ENCODE peak calls at places on chromosome 16, in seven cellular contexts. Y is ovary; C is OCI-LY7; U is psoas muscle; Q is naive thymus-derived CD4-positive, alpha-beta T cell; M is adrenal gland; L is effector memory CD4-positive, alpha-beta T cell. G is an unnamed sample. For H3K36me3, the result is how much of the 10 kb centered on the place peaks cover.

GRCh38 chr16:29687755-29688154 is 8.8 kb downstream of the QPRT start:
- DNase-seq in Q (no peak), U (no peak), C (no peak), L (no peak), M (peak), Y (no peak), G (no peak)

GRCh38 chr16:84930298-84931106 is 80.8 kb downstream of the ZDHHC7 start:
- DNase-seq in L (no peak), U (no peak), Q (no peak), Y (no peak), C (no peak), M (no peak), G (no peak)

GRCh38 chr16:85844786-85845185 is 45.3 kb downstream of the COX4I1 start:
- DNase-seq in C (no peak), Q (no peak), Y (no peak), M (no peak), L (no peak), U (no peak), G (no peak)

GRCh38 chr16:2278956-2279800 is 11.3 kb upstream of the RNPS1 start:
- DNase-seq in Q (no peak), Y (no peak), M (no peak), C (no peak), L (no peak), U (no peak), G (no peak)

GRCh38 chr16:84048871-84049270 is 6.3 kb upstream of the SLC38A8 start:
- DNase-seq in C (no peak), L (no peak), M (no peak), U (no peak), Y (no peak), Q (no peak), G (no peak)

GRCh38 chr16:678858-679807 is 1.1 kb upstream of the STUB1 start:
- DNase-seq in U (peak), L (peak), Y (peak), M (peak), Q (no peak), C (peak), G (peak)

GRCh38 chr16:67278773-67279295 is 498 bp upstream of the PLEKHG4 start:
- DNase-seq in C (no peak), Q (peak), M (no peak), Y (no peak), U (peak), L (peak), G (no peak)

GRCh38 chr16:72635104-72635503 is 412.8 kb downstream of the ZFHX3 start:
- DNase-seq in U (no peak), Q (no peak), M (no peak), C (no peak), Y (no peak), L (no peak), G (no peak)

GRCh38 chr16:51968756-51969155 is 578.2 kb downstream of the TOX3 start:
- DNase-seq in L (no peak), U (no peak), Y (no peak), M (no peak), Q (no peak), C (no peak), G (peak)

GRCh38 chr16:54080524-54081008 is 206.0 kb downstream of the IRX3 start:
- DNase-seq in M (no peak), C (no peak), Q (no peak), L (no peak), Y (no peak), U (no peak), G (no peak)

GRCh38 chr16:69181-69580 is 3.2 kb downstream of the RHBDF1 start:
- DNase-seq in L (no peak), Y (no peak), Q (no peak), U (no peak), M (no peak), C (no peak), G (no peak)

GRCh38 chr16:88345031-88345942 is 37.5 kb upstream of the ZNF469 start:
- DNase-seq in M (no peak), U (no peak), C (no peak), L (no peak), Q (no peak), Y (no peak), G (no peak)

GRCh38 chr16:19090916-19091315 is 22.8 kb upstream of the ITPRIPL2 start:
- DNase-seq in Y (no peak), C (no peak), U (no peak), Q (no peak), M (no peak), L (no peak), G (no peak)

GRCh38 chr16:85082553-85083050 is 29.7 kb downstream of the CIBAR2 start:
- DNase-seq in Y (no peak), L (no peak), M (no peak), C (no peak), Q (no peak), U (no peak), G (no peak)

GRCh38 chr16:53323924-53324323 is 110.3 kb upstream of the RBL2 start:
- DNase-seq in C (no peak), U (no peak), L (no peak), M (no peak), Y (no peak), Q (no peak), G (no peak)

GRCh38 chr16:87854053-87854906 is 15.0 kb downstream of the SLC7A5 start:
- DNase-seq in C (no peak), M (no peak), L (peak), Q (no peak), Y (no peak), U (no peak), G (no peak)

GRCh38 chr16:23537390-23537789 is 19.8 kb downstream of the EARS2 start:
- DNase-seq in Q (no peak), C (no peak), Y (no peak), U (no peak), L (no peak), M (no peak), G (no peak)

GRCh38 chr16:10419701-10420100 is 33.8 kb downstream of the ATF7IP2 start:
- DNase-seq in Q (no peak), M (no peak), L (no peak), C (no peak), U (no peak), Y (no peak), G (no peak)

GRCh38 chr16:86566601-86566965 is at the start of gene FOXC2:
- DNase-seq in L (no peak), C (no peak), M (peak), Q (peak), Y (peak), U (peak), G (peak)

GRCh38 chr16:10318798-10319500 is 66.9 kb upstream of the ATF7IP2 start:
- DNase-seq in Y (no peak), C (no peak), L (no peak), M (no peak), Q (no peak), U (no peak), G (no peak)

GRCh38 chr16:20938426-20938825 is 37.9 kb downstream of the LYRM1 start:
- DNase-seq in L (no peak), U (no peak), C (no peak), Y (no peak), Q (no peak), M (no peak), G (no peak)

GRCh38 chr16:83549836-83550569 is 257.8 kb upstream of the HSBP1 start:
- DNase-seq in Q (no peak), U (no peak), L (no peak), Y (no peak), C (no peak), M (no peak), G (no peak)

GRCh38 chr16:55280622-55281021 is 43.4 kb upstream of the IRX6 start:
- DNase-seq in Y (no peak), U (no peak), M (no peak), L (no peak), C (no peak), Q (no peak), G (peak)

GRCh38 chr16:1613728-1614225 is 1.6 kb downstream of the CRAMP1 start:
- DNase-seq in Y (no peak), Q (no peak), U (no peak), C (peak), L (no peak), M (no peak), G (no peak)

GRCh38 chr16:85330694-85331188 is 218.5 kb upstream of the CIBAR2 start:
- DNase-seq in L (no peak), Q (peak), U (no peak), C (peak), M (peak), Y (no peak), G (peak)

GRCh38 chr16:75376475-75376907 is 56.8 kb downstream of the CFDP1 start:
- DNase-seq in L (no peak), Y (no peak), Q (no peak), M (no peak), C (no peak), U (no peak), G (no peak)

GRCh38 chr16:117381-118365 is 20.8 kb downstream of the NPRL3 start:
- DNase-seq in L (peak), Q (peak), C (peak), M (peak), U (peak), Y (peak), G (peak)

GRCh38 chr16:86883583-86884188 is 305.3 kb downstream of the FOXL1 start:
- DNase-seq in Y (no peak), Q (no peak), U (no peak), C (no peak), M (no peak), L (no peak), G (no peak)

GRCh38 chr16:78098544-78099371 is 696 bp upstream of the WWOX start:
- DNase-seq in C (no peak), Y (no peak), Q (no peak), U (no peak), M (no peak), L (no peak), G (no peak)

GRCh38 chr16:86602521-86602920 is 24.2 kb downstream of the FOXL1 start:
- DNase-seq in C (no peak), U (no peak), M (no peak), L (no peak), Y (no peak), Q (no peak), G (no peak)

DNA sequence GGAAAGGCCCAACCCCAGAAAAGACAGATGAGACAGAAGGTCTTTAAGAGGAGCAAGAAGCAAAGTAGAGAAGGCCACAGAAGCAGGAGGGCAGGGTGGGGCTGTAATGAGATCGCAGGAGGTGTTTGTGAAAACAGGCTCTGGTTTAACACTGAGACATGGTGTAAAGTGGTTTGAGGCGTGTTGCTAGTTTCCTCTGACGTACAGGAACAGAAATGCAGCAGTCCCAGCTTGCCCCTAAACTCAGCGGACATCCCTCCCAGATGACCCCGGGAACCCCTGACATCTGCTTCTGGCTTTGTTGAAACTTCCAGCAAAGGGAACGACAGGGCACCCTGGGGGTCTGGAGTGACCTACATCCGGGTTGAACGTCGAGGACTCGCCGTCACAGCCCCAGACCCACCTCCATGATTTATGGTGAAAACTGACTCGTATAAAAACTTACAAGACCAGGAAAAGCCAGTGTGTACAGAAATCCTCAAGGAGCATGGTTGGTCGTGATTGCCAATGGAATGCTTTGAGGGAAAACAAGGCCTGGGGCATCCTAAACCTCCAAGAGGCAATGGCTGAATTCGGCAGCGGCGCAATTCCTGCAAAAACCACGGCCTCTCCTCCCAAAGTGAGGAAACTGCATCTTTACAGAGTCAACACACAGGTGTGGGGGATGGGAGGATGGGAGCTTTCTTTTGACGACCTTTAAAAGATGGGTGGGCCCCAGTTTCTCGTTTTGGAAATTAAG is 25.8 kb downstream of the LITAF start:
- DNase-seq in M (peak), Y (peak), L (peak), C (no peak), U (no peak), Q (peak), G (no peak)
- H3K27ac ChIP-seq in M (peak), Y (peak), L (peak), C (no peak), U (peak), Q (peak), G (no peak)

DNA sequence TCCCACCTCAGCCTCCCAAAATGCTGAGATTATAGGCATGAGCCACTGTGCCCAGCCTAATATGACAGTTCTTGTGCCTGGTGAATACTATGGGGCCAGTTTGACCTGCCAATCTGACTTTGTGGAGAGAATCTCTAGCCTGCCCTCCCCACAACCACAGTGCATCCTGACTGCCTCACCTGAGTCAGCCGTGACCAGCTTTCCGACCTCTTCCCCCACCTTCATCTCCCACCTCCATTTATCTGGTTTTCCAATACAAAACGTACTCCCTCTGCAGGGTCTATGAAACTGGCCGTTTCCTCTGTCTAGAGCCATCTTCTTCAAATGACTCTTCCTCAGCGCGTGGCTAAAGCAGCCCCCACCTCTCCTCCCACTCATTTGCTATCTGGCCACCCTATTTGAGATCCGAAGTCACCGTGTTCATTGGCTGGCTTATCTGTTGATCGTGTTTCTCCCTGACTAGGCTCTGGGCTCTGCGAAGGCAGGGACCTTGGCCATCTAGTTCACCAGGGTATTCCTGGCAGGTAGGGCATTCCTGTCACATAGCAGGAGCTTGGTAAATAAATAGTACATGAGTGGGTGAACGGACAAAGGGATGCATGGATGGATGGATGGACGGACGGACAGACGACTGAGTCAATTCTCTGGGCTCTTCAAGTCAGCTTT is 22.3 kb upstream of the PLLP start:
- DNase-seq in Q (no peak), L (no peak), C (no peak), Y (no peak), U (no peak), M (no peak), G (no peak)
- H3K36me3 ChIP-seq in Q (under half), L (under half), C (under half), Y (under half), U (under half), M (under half), G (under half)

DNA sequence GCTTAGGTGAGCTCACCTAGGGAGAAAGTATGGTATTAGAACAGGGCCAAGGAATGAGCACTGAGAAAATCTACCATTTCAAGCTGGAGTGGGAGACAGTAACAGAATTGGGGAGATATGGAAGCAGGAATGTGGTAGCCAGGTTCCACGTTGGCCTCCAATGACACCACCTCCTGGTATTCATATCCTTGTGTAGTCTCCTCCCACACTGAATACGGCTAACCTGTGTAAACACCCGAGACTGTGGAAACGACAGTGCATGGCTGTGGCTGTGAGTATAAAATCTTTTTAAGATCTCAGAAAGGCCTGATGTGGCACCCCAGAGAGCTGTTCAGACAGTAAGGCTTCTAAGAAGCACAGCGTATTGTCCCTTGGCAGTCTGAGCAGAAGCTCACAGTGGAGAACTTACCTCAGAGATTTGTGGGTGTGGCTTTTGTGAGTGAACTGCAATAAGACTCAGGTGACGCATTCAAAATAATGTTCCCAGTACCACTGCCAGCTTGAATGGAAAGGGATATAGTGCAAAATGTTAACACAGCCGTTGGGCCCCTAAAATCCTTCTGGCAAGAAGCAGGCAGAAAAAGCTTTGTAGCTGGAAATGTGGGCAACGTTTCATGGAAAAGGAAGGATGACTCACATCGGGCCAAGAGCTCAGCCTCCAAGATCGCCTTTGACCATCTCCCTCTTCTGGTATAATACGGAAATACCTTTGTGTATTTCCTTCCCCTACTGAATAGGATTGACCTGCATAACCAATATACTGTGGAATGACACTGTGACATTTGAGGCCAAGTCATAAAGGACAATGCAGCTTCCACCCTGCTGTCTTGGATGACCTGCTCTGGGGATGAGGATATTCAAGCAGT is 14.4 kb downstream of the SDR42E1 start:
- DNase-seq in Q (no peak), C (peak), L (no peak), M (no peak), U (no peak), Y (no peak), G (peak)
- H3K27ac ChIP-seq in Q (no peak), C (no peak), L (no peak), M (peak), U (no peak), Y (no peak), G (no peak)

GRCh38 chr16:4884209-4884608 is 36.9 kb downstream of the UBN1 start:
- DNase-seq in M (no peak), L (no peak), Q (no peak), C (no peak), Y (no peak), U (no peak), G (no peak)

GRCh38 chr16:4883501-4883900 is 36.2 kb downstream of the UBN1 start:
- DNase-seq in L (no peak), M (no peak), U (no peak), Y (no peak), C (no peak), Q (no peak), G (no peak)

GRCh38 chr16:4886151-4886550 is 38.9 kb downstream of the UBN1 start:
- DNase-seq in M (no peak), L (no peak), U (no peak), C (no peak), Y (no peak), Q (no peak), G (no peak)

GRCh38 chr16:4882633-4883285 is 35.5 kb downstream of the UBN1 start:
- DNase-seq in L (no peak), Q (no peak), M (peak), U (no peak), Y (no peak), C (no peak), G (no peak)

DNA sequence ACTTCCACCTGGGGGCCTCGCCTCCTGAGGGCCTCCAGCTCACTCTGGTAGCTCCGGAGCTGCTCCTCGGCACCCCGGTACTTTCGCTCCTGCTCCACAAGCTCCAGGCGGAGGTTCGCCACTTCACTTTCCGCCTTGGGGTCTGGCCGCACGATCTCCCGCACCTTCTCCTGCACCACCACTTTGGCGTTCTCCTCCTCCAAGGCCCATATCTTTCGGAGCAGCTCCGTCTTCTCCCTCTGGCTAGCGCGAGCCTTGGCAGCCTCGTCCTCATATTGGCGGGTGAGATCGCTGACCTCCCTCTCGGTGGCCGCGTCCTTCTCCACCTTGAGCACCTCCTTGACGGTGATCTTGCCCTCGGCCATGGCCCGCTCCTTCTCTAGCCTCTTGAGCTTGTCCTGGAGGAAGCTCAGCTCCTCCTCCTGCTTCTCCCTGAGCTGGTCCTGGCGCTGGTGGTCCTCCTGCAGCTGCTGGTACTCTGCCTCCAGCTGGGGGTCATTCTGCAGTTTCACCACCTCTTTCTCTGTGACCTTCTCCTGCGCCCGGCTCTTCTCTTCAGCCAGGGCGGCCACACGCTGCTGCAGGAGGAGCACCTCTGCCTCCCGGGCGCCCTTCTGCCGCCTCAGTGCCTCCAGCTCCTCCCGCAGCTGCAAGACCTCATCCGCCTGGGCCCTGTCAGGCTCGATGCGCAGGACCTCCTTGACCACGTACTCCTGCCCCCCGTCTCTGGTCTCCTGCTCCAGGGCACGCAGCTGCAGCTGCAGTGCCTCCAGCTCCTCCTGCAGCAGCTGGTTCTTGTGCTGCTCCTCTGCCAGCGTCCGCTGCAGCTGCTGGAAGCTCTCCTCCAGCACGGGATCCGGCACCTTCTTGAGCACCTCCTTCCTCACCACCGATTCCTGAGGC is 37.9 kb downstream of the UBN1 start:
- DNase-seq in L (no peak), M (no peak), U (no peak), Q (no peak), Y (no peak), C (no peak), G (no peak)
- H3K36me3 ChIP-seq in L (under half), M (half or more), U (half or more), Q (half or more), Y (under half), C (under half), G (under half)

DNA sequence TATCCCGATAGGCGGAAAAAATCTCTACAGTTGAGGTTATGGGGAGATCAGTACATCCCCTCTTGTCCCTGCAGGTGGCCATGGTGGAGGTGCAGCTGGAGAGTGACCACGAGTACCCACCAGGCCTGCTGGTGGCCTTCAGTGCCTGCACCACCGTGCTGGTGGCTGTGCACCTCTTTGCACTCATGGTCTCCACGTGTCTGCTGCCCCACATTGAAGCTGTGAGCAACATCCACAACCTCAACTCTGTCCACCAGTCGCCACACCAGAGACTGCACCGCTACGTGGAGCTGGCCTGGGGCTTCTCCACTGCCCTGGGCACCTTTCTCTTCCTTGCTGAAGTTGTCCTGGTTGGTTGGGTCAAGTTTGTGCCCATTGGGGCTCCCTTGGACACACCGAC is 4.2 kb downstream of the ORAI3 start:
- DNase-seq in L (no peak), Y (no peak), C (no peak), Q (no peak), U (no peak), M (no peak), G (no peak)
- H3K27ac ChIP-seq in L (no peak), Y (no peak), C (no peak), Q (no peak), U (peak), M (peak), G (no peak)

G was measured in A673.